ENCODE peak calls at places on chromosome 14, in ten cellular contexts. J is foreskin fibroblast, Z is astrocyte, C is RWPE1, D is NB4, P is cardiac fibroblast, A is PC-3, M is T-helper 1 cell, H is EH, S is Karpas-422. V is an unnamed sample.

GRCh38 chr14:92135269-92135668 is 13.5 kb downstream of the CPSF2 start:
- DNase-seq in S (peak; percentile 69), P (peak; percentile 63), M (no peak), H (peak; percentile 53), A (peak; percentile 43), J (peak; percentile 55), D (peak; percentile 27), Z (peak; percentile 14), C (no peak), V (no peak)

GRCh38 chr14:103296987-103297386 is 37.0 kb upstream of the EIF5 start:
- DNase-seq in H (no peak), Z (no peak), A (no peak), S (no peak), D (peak; percentile 33), M (no peak), C (no peak), J (no peak), P (no peak), V (no peak)

GRCh38 chr14:104361921-104362681 is 217.5 kb upstream of the C14orf180 start:
- DNase-seq in M (no peak), P (no peak), J (no peak), S (no peak), D (no peak), C (no peak), A (no peak), Z (no peak), H (no peak), V (no peak)

GRCh38 chr14:22502007-22502406 is 87.0 kb downstream of the DAD1 start:
- DNase-seq in J (no peak), P (no peak), D (no peak), H (no peak), S (no peak), A (peak; percentile 39), M (no peak), C (no peak), Z (no peak), V (no peak)

GRCh38 chr14:90676356-90676755 is 139.9 kb downstream of the TTC7B start:
- DNase-seq in P (no peak), Z (peak; percentile 20), H (no peak), J (no peak), A (no peak), S (no peak), M (no peak), C (no peak), D (no peak), V (no peak)

GRCh38 chr14:70358631-70359030 is 852 bp downstream of the COX16 start:
- DNase-seq in C (peak; percentile 10), M (no peak), H (peak; percentile 16), Z (peak; percentile 2), A (peak; percentile 32), P (peak; percentile 29), D (peak; percentile 2), J (peak; percentile 14), S (peak; percentile 50), V (no peak)

GRCh38 chr14:73227812-73228781 is 9.2 kb upstream of the PAPLN start:
- DNase-seq in D (peak; percentile 84), M (no peak), P (peak; percentile 96), Z (peak; percentile 87), S (no peak), H (peak; percentile 80), C (peak; percentile 64), A (peak; percentile 97), J (peak; percentile 82), V (no peak)

GRCh38 chr14:52876311-52876710 is 74.5 kb downstream of the FERMT2 start:
- DNase-seq in Z (peak; percentile 67), D (no peak), C (no peak), P (peak; percentile 80), S (no peak), J (peak; percentile 65), A (no peak), M (no peak), H (peak; percentile 83), V (no peak)

GRCh38 chr14:65075628-65076325 is 26.5 kb downstream of the MAX start:
- DNase-seq in S (no peak), P (no peak), D (no peak), J (no peak), A (no peak), Z (no peak), H (no peak), M (no peak), C (no peak), V (no peak)

GRCh38 chr14:67532998-67533753 is at the start of gene PLEKHH1:
- DNase-seq in P (peak; percentile 63), J (peak; percentile 85), M (no peak), H (peak; percentile 71), A (peak; percentile 80), D (peak; percentile 82), C (peak; percentile 76), S (peak; percentile 84), Z (peak; percentile 67), V (peak; percentile 80)

GRCh38 chr14:51386411-51386810 is 146.4 kb downstream of the TMX1 start:
- DNase-seq in J (no peak), S (no peak), Z (no peak), C (no peak), P (no peak), D (no peak), H (no peak), A (no peak), M (no peak), V (no peak)

GRCh38 chr14:93765970-93766369 is 22.3 kb downstream of the PRIMA1 start:
- DNase-seq in D (no peak), A (no peak), P (no peak), Z (no peak), J (no peak), H (no peak), S (no peak), M (no peak), C (no peak), V (no peak)

GRCh38 chr14:77613207-77613606 is 3.2 kb downstream of the SPTLC2 start:
- DNase-seq in D (peak; percentile 49), M (no peak), J (no peak), H (no peak), S (no peak), P (no peak), C (no peak), A (peak; percentile 50), Z (peak; percentile 27), V (no peak)

GRCh38 chr14:51518681-51519080 is 133.0 kb upstream of the FRMD6 start:
- DNase-seq in D (no peak), J (no peak), A (no peak), S (no peak), C (no peak), Z (no peak), H (no peak), P (no peak), M (no peak), V (no peak)

GRCh38 chr14:21987937-21988336 is 314.3 kb upstream of the OR4E1 start:
- DNase-seq in M (no peak), C (peak; percentile 20), H (no peak), P (peak; percentile 40), D (peak; percentile 50), J (no peak), S (peak; percentile 72), Z (no peak), A (peak; percentile 75), V (peak; percentile 23)

GRCh38 chr14:60777856-60778578 is 43.5 kb downstream of the MNAT1 start:
- DNase-seq in A (peak; percentile 91), S (no peak), J (peak; percentile 94), P (peak; percentile 90), D (no peak), H (peak; percentile 96), M (no peak), C (peak; percentile 32), Z (peak; percentile 95), V (no peak)

GRCh38 chr14:34775922-34776321 is 61.5 kb upstream of the CFL2 start:
- DNase-seq in P (no peak), D (no peak), M (no peak), Z (no peak), J (no peak), H (no peak), A (no peak), S (no peak), C (no peak), V (no peak)

GRCh38 chr14:70660967-70661871 is 19.5 kb downstream of the TTC9 start:
- DNase-seq in J (no peak), A (no peak), M (no peak), C (no peak), S (no peak), D (no peak), Z (no peak), H (no peak), P (no peak), V (no peak)

GRCh38 chr14:96410119-96410518 is 18.2 kb downstream of the AK7 start:
- DNase-seq in A (no peak), J (no peak), D (no peak), C (no peak), Z (no peak), S (no peak), P (no peak), M (no peak), H (no peak), V (no peak)

GRCh38 chr14:33680873-33681272 is 270.0 kb downstream of the EGLN3 start:
- DNase-seq in Z (no peak), M (no peak), D (no peak), P (no peak), C (no peak), A (no peak), S (no peak), J (no peak), H (no peak), V (no peak)

GRCh38 chr14:90487031-90487430 is 90.2 kb downstream of the CALM1 start:
- DNase-seq in S (no peak), Z (peak; percentile 6), C (no peak), J (peak; percentile 14), H (peak; percentile 30), A (no peak), D (no peak), M (no peak), P (peak; percentile 6), V (no peak)

V was measured in HuH-7.5.